ENCODE peak calls at places on chromosomes 11 and 22, in four cellular contexts. T is posterior vena cava, O is psoas muscle, M is T follicular helper cell. K is an unnamed sample.

GRCh38 chr11:95338430-95338991 is 107.5 kb upstream of the SESN3 start:
- DNase-seq in T (peak; percentile 89), O (peak; percentile 54), M (no peak), K (no peak)

GRCh38 chr22:21032037-21032842 is at the start of gene SLC7A4:
- DNase-seq in T (no peak), O (no peak), M (no peak), K (peak; percentile 35)

GRCh38 chr11:6925636-6926207 is 504 bp upstream of the ZNF215 start:
- DNase-seq in T (no peak), O (no peak), M (no peak), K (no peak)

GRCh38 chr22:18113680-18114394 is 3.2 kb downstream of the TUBA8 start:
- DNase-seq in T (peak; percentile 68), O (no peak), M (no peak), K (no peak)

GRCh38 chr11:86134580-86135318 is 65.9 kb upstream of the PICALM start:
- DNase-seq in T (no peak), O (no peak), M (no peak), K (no peak)

GRCh38 chr11:59706518-59707285 is 6.9 kb downstream of the OR10V1 start:
- DNase-seq in T (no peak), O (no peak), M (no peak), K (no peak)

GRCh38 chr11:74472030-74472429 is 4.7 kb upstream of the KCNE3 start:
- DNase-seq in T (no peak), O (no peak), M (no peak), K (no peak)

GRCh38 chr22:35567794-35568193 is 27.2 kb downstream of the RASD2 start:
- DNase-seq in T (no peak), O (no peak), M (no peak), K (no peak)

GRCh38 chr22:35523167-35523928 is 17.3 kb upstream of the RASD2 start:
- DNase-seq in T (peak; percentile 64), O (no peak), M (no peak), K (no peak)